ENCODE peak calls at places on chromosomes 7 and 10, in five cellular contexts. P is uterus, N is coronary artery, J is left ventricle myocardium inferior, D is heart left ventricle. U is an unnamed sample.

GRCh38 chr7:45324683-45325237 is 167.2 kb downstream of the RAMP3 start:
- DNase-seq in P (no peak), N (no peak), J (no peak), D (no peak), U (no peak)

GRCh38 chr10:52598936-52599335 is 173.6 kb downstream of the MBL2 start:
- DNase-seq in P (no peak), D (no peak), J (no peak), N (no peak), U (no peak)

GRCh38 chr7:101754432-101755159 is 62.8 kb upstream of the CUX1 start:
- DNase-seq in N (no peak), J (no peak), P (peak), D (no peak), U (peak)

GRCh38 chr10:132550366-132551092 is 12.9 kb downstream of the INPP5A start:
- DNase-seq in N (no peak), J (no peak), P (peak), D (no peak), U (no peak)

GRCh38 chr7:81155654-81156373 is 237.0 kb upstream of the SEMA3C start:
- DNase-seq in J (no peak), D (no peak), N (no peak), P (no peak), U (peak)

GRCh38 chr10:15486404-15486803 is 115.3 kb upstream of the FAM171A1 start:
- DNase-seq in P (no peak), N (no peak), D (no peak), J (no peak), U (no peak)

GRCh38 chr7:157235357-157236018 is 96.8 kb downstream of the UBE3C start:
- DNase-seq in N (no peak), J (no peak), D (no peak), P (no peak), U (peak)

GRCh38 chr10:112327678-112328077 is 44.5 kb downstream of the TECTB start:
- DNase-seq in P (no peak), J (no peak), D (no peak), N (no peak), U (no peak)

GRCh38 chr10:114246679-114247305 is 7.7 kb downstream of the VWA2 start:
- DNase-seq in P (no peak), D (no peak), J (no peak), N (no peak), U (no peak)

GRCh38 chr10:18880530-18880929 is 168.1 kb upstream of the MALRD1 start:
- DNase-seq in D (no peak), N (no peak), P (no peak), J (no peak), U (no peak)

GRCh38 chr7:36967387-36967786 is 243.1 kb upstream of the AOAH start:
- DNase-seq in P (peak), N (no peak), D (peak), J (peak), U (peak)

GRCh38 chr7:4694653-4695335 is 12.7 kb downstream of the FOXK1 start:
- DNase-seq in D (peak), P (peak), J (peak), N (peak), U (peak)

GRCh38 chr10:99730026-99730425 is 1.9 kb downstream of the COX15 start:
- DNase-seq in J (no peak), D (no peak), P (no peak), N (no peak), U (peak)

GRCh38 chr10:79266543-79267312 is 80.5 kb upstream of the PPIF start:
- DNase-seq in J (peak), N (peak), D (peak), P (peak), U (peak)

GRCh38 chr10:97020452-97021400 is 165.0 kb downstream of the SLIT1 start:
- DNase-seq in J (peak), P (peak), N (no peak), D (peak), U (no peak)

GRCh38 chr10:116888380-116889055 is 39.2 kb downstream of the ENO4 start:
- DNase-seq in J (peak), D (no peak), N (no peak), P (peak), U (peak)

GRCh38 chr7:132392713-132393112 is 183.6 kb downstream of the PLXNA4 start:
- DNase-seq in P (no peak), N (no peak), D (no peak), J (no peak), U (no peak)

GRCh38 chr7:94374231-94374630 is 20.5 kb upstream of the COL1A2 start:
- DNase-seq in P (peak), N (peak), D (peak), J (peak), U (peak)

GRCh38 chr10:125159932-125160855 is at the start of gene CTBP2:
- DNase-seq in P (peak), J (peak), N (peak), D (peak), U (peak)

GRCh38 chr7:102834999-102835398 is 77.8 kb upstream of the LRRC17 start:
- DNase-seq in N (no peak), J (no peak), P (no peak), D (no peak), U (peak)

GRCh38 chr10:110529596-110530011 is 31.9 kb downstream of the DUSP5 start:
- DNase-seq in P (no peak), D (no peak), N (no peak), J (no peak), U (no peak)

GRCh38 chr7:41724996-41725395 is 22.1 kb upstream of the INHBA start:
- DNase-seq in P (no peak), D (no peak), J (no peak), N (no peak), U (no peak)

GRCh38 chr7:2920956-2921708 is 77.0 kb upstream of the GNA12 start:
- DNase-seq in P (no peak), D (no peak), N (no peak), J (no peak), U (no peak)

GRCh38 chr10:130021373-130021950 is 57.4 kb upstream of the EBF3 start:
- DNase-seq in P (no peak), D (no peak), J (no peak), N (peak), U (peak)

GRCh38 chr10:29428486-29428885 is 139.6 kb downstream of the LYZL1 start:
- DNase-seq in J (no peak), N (no peak), D (no peak), P (no peak), U (no peak)

GRCh38 chr10:29424017-29424416 is 135.1 kb downstream of the LYZL1 start:
- DNase-seq in J (no peak), N (no peak), P (no peak), D (no peak), U (no peak)

GRCh38 chr10:29426420-29426819 is 137.6 kb downstream of the LYZL1 start:
- DNase-seq in J (no peak), N (no peak), P (no peak), D (no peak), U (no peak)

GRCh38 chr10:29430101-29430500 is 141.2 kb downstream of the LYZL1 start:
- DNase-seq in J (no peak), D (no peak), N (no peak), P (no peak), U (peak)

GRCh38 chr10:29427667-29428066 is 138.8 kb downstream of the LYZL1 start:
- DNase-seq in D (no peak), P (no peak), N (no peak), J (no peak), U (no peak)
- H3K4me3 ChIP-seq in D (no peak), P (no peak), N (no peak), J (no peak), U (no peak)

GRCh38 chr7:236967-237366 is 44.6 kb downstream of the FAM20C start:
- DNase-seq in J (no peak), P (no peak), N (no peak), D (no peak), U (no peak)
- TF ChIP-seq CTCF in J (no peak), P (no peak), N (no peak), D (no peak), U (no peak)

GRCh38 chr7:29749701-29750321 is 56.5 kb upstream of the WIPF3 start:
- DNase-seq in P (no peak), J (no peak), N (no peak), D (no peak), U (no peak)

GRCh38 chr7:29748286-29749099 is 57.8 kb upstream of the WIPF3 start:
- DNase-seq in P (no peak), D (no peak), J (no peak), N (no peak), U (peak)
- H3K4me3 ChIP-seq in P (no peak), D (no peak), J (no peak), N (no peak), U (no peak)

GRCh38 chr10:48807786-48808185 is 123.1 kb downstream of the WDFY4 start:
- DNase-seq in P (no peak), D (no peak), N (no peak), J (no peak), U (no peak)
- TF ChIP-seq CTCF in P (no peak), D (no peak), N (no peak), J (no peak), U (no peak)

GRCh38 chr7:151062399-151063211 is 3.2 kb downstream of the SLC4A2 start:
- DNase-seq in N (no peak), P (peak), J (no peak), D (no peak), U (peak)
- H3K4me3 ChIP-seq in N (peak), P (peak), J (peak), D (peak), U (peak)

GRCh38 chr10:103706047-103706446 is 149.3 kb downstream of the SH3PXD2A start:
- DNase-seq in J (no peak), D (no peak), P (no peak), N (no peak), U (no peak)
- TF ChIP-seq CTCF in J (no peak), D (no peak), P (no peak), N (no peak), U (no peak)

DNA sequence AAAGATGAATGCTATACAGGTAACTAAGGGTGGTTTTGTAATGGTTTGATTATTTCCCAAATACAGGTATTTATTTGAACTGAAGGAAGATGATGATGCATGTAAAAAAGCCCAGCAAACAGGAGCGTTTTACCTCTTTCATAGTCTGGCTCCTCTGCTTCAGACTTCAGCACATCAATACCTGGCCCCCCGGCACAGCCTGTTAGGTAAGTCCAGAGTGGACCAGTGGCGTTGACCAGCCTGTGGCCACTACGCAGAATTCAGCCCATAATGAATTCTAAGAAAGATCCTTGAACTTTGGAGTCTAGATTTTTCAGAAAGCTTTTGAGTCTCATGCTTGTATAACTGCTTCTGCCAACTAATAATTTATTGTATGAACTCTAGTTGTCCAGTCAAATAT is 9.7 kb downstream of the NUDT13 start:
- DNase-seq in D (no peak), J (no peak), P (no peak), N (no peak), U (no peak)
- H3K4me3 ChIP-seq in D (no peak), J (no peak), P (no peak), N (no peak), U (no peak)

DNA sequence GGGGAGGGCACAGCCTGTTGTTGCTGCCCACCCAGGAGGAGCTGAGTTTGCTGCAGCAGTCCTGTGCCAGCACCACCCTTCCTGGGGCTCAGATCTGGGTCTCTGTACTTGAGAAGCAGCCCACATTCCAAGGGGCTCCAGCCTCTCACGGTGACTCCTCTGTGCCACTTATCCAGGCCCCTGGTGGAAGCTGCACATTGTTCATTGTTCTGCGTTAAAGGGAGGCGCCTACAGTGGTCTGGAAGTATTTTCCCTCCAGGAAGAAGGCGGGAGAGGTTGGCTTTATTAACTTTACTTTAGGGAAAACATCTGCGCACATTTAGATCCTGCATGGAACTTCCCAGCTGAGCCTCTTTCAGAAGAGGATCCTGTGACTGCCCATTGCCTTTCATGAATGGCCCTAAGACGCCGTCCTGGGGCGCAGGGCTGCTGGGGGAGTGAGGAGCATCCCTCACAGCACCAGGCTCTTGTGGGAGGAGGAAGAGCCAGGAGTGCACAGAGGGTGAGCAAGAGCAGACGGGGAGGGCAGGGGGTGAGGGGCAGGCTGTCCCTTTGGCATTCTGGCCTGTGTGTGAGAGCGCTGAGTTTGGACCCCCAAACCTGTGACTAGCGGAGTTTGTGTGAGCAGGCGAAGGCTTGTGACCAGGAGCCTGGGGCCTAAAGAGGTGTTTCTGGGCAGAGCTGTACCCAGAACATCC is 98.6 kb upstream of the BTBD16 start:
- DNase-seq in P (no peak), N (no peak), D (no peak), J (no peak), U (no peak)
- TF ChIP-seq CTCF in P (no peak), N (no peak), D (no peak), J (peak), U (no peak)